ENCODE peak calls at places on chromosomes 4 and X, in six cellular contexts. One of them, this sample, is unnamed.

GRCh38 chrX:96685205-96686099 is 810 bp downstream of the DIAPH2 start:
- DNase-seq in nephron progenitor cell: peak
- DNase-seq in epithelial cell of esophagus: peak
- DNase-seq in astrocyte of the spinal cord: peak
- DNase-seq in activated B cell treated with CpG ODN at 0.5 μM for 24 hours: peak
- DNase-seq in prostate gland: peak
- DNase-seq in this sample: peak

GRCh38 chr4:163672751-163673150 is 178.3 kb downstream of the TMA16 start:
- DNase-seq in nephron progenitor cell: no peak
- DNase-seq in epithelial cell of esophagus: no peak
- DNase-seq in astrocyte of the spinal cord: no peak
- DNase-seq in activated B cell treated with CpG ODN at 0.5 μM for 24 hours: no peak
- DNase-seq in prostate gland: no peak
- DNase-seq in this sample: no peak

GRCh38 chr4:112210777-112211176 is 20.8 kb upstream of the AP1AR start:
- DNase-seq in nephron progenitor cell: no peak
- DNase-seq in epithelial cell of esophagus: no peak
- DNase-seq in astrocyte of the spinal cord: no peak
- DNase-seq in activated B cell treated with CpG ODN at 0.5 μM for 24 hours: no peak
- DNase-seq in prostate gland: no peak
- DNase-seq in this sample: no peak

GRCh38 chrX:129665916-129666644 is 11.3 kb upstream of the APLN start:
- DNase-seq in nephron progenitor cell: peak
- DNase-seq in epithelial cell of esophagus: peak
- DNase-seq in astrocyte of the spinal cord: peak
- DNase-seq in activated B cell treated with CpG ODN at 0.5 μM for 24 hours: no peak
- DNase-seq in prostate gland: no peak
- DNase-seq in this sample: no peak

GRCh38 chrX:145630806-145631435 is 186.7 kb upstream of the SLITRK2 start:
- DNase-seq in nephron progenitor cell: no peak
- DNase-seq in epithelial cell of esophagus: no peak
- DNase-seq in astrocyte of the spinal cord: no peak
- DNase-seq in activated B cell treated with CpG ODN at 0.5 μM for 24 hours: no peak
- DNase-seq in prostate gland: no peak
- DNase-seq in this sample: no peak

GRCh38 chr4:167234388-167234881 is at the start of gene SPOCK3:
- DNase-seq in nephron progenitor cell: peak
- DNase-seq in epithelial cell of esophagus: peak
- DNase-seq in astrocyte of the spinal cord: peak
- DNase-seq in activated B cell treated with CpG ODN at 0.5 μM for 24 hours: no peak
- DNase-seq in prostate gland: peak
- DNase-seq in this sample: no peak

GRCh38 chr4:77190053-77190452 is 33.0 kb downstream of the CCNG2 start:
- DNase-seq in nephron progenitor cell: no peak
- DNase-seq in epithelial cell of esophagus: peak
- DNase-seq in astrocyte of the spinal cord: no peak
- DNase-seq in activated B cell treated with CpG ODN at 0.5 μM for 24 hours: no peak
- DNase-seq in prostate gland: no peak
- DNase-seq in this sample: no peak

GRCh38 chrX:39204945-39205344 is 403.7 kb downstream of the MID1IP1 start:
- DNase-seq in nephron progenitor cell: no peak
- DNase-seq in epithelial cell of esophagus: no peak
- DNase-seq in astrocyte of the spinal cord: no peak
- DNase-seq in activated B cell treated with CpG ODN at 0.5 μM for 24 hours: no peak
- DNase-seq in prostate gland: no peak
- DNase-seq in this sample: no peak

GRCh38 chrX:12825801-12826200 is 34.6 kb downstream of the PRPS2 start:
- DNase-seq in nephron progenitor cell: no peak
- DNase-seq in epithelial cell of esophagus: no peak
- DNase-seq in astrocyte of the spinal cord: peak
- DNase-seq in activated B cell treated with CpG ODN at 0.5 μM for 24 hours: no peak
- DNase-seq in prostate gland: no peak
- DNase-seq in this sample: no peak

GRCh38 chr4:157012781-157013180 is 41.2 kb upstream of the PDGFC start:
- DNase-seq in nephron progenitor cell: no peak
- DNase-seq in epithelial cell of esophagus: no peak
- DNase-seq in astrocyte of the spinal cord: peak
- DNase-seq in activated B cell treated with CpG ODN at 0.5 μM for 24 hours: no peak
- DNase-seq in prostate gland: no peak
- DNase-seq in this sample: no peak

GRCh38 chrX:130504019-130504418 is 102.2 kb downstream of the RBMX2 start:
- DNase-seq in nephron progenitor cell: no peak
- DNase-seq in epithelial cell of esophagus: no peak
- DNase-seq in astrocyte of the spinal cord: no peak
- DNase-seq in activated B cell treated with CpG ODN at 0.5 μM for 24 hours: no peak
- DNase-seq in prostate gland: no peak
- DNase-seq in this sample: no peak

GRCh38 chr4:4859010-4859798 is at the start of gene MSX1:
- DNase-seq in nephron progenitor cell: peak
- DNase-seq in epithelial cell of esophagus: peak
- DNase-seq in astrocyte of the spinal cord: peak
- DNase-seq in activated B cell treated with CpG ODN at 0.5 μM for 24 hours: peak
- DNase-seq in prostate gland: peak
- DNase-seq in this sample: peak

GRCh38 chr4:124980276-124980752 is 267.8 kb upstream of the ANKRD50 start:
- DNase-seq in nephron progenitor cell: no peak
- DNase-seq in epithelial cell of esophagus: peak
- DNase-seq in astrocyte of the spinal cord: peak
- DNase-seq in activated B cell treated with CpG ODN at 0.5 μM for 24 hours: no peak
- DNase-seq in prostate gland: no peak
- DNase-seq in this sample: no peak

GRCh38 chrX:47662144-47662657 is 3.2 kb upstream of the UXT start:
- DNase-seq in nephron progenitor cell: no peak
- DNase-seq in epithelial cell of esophagus: peak
- DNase-seq in astrocyte of the spinal cord: peak
- DNase-seq in activated B cell treated with CpG ODN at 0.5 μM for 24 hours: no peak
- DNase-seq in prostate gland: no peak
- DNase-seq in this sample: no peak

GRCh38 chrX:35150052-35150451 is 207.5 kb downstream of the FAM47B start:
- DNase-seq in nephron progenitor cell: no peak
- DNase-seq in epithelial cell of esophagus: no peak
- DNase-seq in astrocyte of the spinal cord: no peak
- DNase-seq in activated B cell treated with CpG ODN at 0.5 μM for 24 hours: no peak
- DNase-seq in prostate gland: no peak
- DNase-seq in this sample: no peak

GRCh38 chr4:5992171-5993062 is 25.8 kb downstream of the C4orf50 start:
- DNase-seq in nephron progenitor cell: no peak
- DNase-seq in epithelial cell of esophagus: no peak
- DNase-seq in astrocyte of the spinal cord: no peak
- DNase-seq in activated B cell treated with CpG ODN at 0.5 μM for 24 hours: no peak
- DNase-seq in prostate gland: no peak
- DNase-seq in this sample: no peak

GRCh38 chr4:78129383-78130108 is 72.4 kb downstream of the FRAS1 start:
- DNase-seq in nephron progenitor cell: no peak
- DNase-seq in epithelial cell of esophagus: no peak
- DNase-seq in astrocyte of the spinal cord: no peak
- DNase-seq in activated B cell treated with CpG ODN at 0.5 μM for 24 hours: no peak
- DNase-seq in prostate gland: no peak
- DNase-seq in this sample: no peak

GRCh38 chr4:109434007-109434792 is 585 bp downstream of the SEC24B start:
- DNase-seq in nephron progenitor cell: no peak
- DNase-seq in epithelial cell of esophagus: peak
- DNase-seq in astrocyte of the spinal cord: peak
- DNase-seq in activated B cell treated with CpG ODN at 0.5 μM for 24 hours: no peak
- DNase-seq in prostate gland: peak
- DNase-seq in this sample: peak

GRCh38 chr4:101022151-101023024 is 324.9 kb downstream of the PPP3CA start:
- DNase-seq in nephron progenitor cell: no peak
- DNase-seq in epithelial cell of esophagus: no peak
- DNase-seq in astrocyte of the spinal cord: peak
- DNase-seq in activated B cell treated with CpG ODN at 0.5 μM for 24 hours: no peak
- DNase-seq in prostate gland: no peak
- DNase-seq in this sample: no peak

GRCh38 chr4:56261027-56261426 is 126.3 kb downstream of the AASDH start:
- DNase-seq in nephron progenitor cell: no peak
- DNase-seq in epithelial cell of esophagus: no peak
- DNase-seq in astrocyte of the spinal cord: no peak
- DNase-seq in activated B cell treated with CpG ODN at 0.5 μM for 24 hours: no peak
- DNase-seq in prostate gland: no peak
- DNase-seq in this sample: no peak

GRCh38 chrX:47233333-47234113 is 714 bp downstream of the USP11 start:
- DNase-seq in nephron progenitor cell: peak
- DNase-seq in epithelial cell of esophagus: peak
- DNase-seq in astrocyte of the spinal cord: peak
- DNase-seq in activated B cell treated with CpG ODN at 0.5 μM for 24 hours: peak
- DNase-seq in prostate gland: peak
- DNase-seq in this sample: peak

GRCh38 chr4:3645711-3646221 is 113.5 kb upstream of the LRPAP1 start:
- DNase-seq in nephron progenitor cell: no peak
- DNase-seq in epithelial cell of esophagus: no peak
- DNase-seq in astrocyte of the spinal cord: no peak
- DNase-seq in activated B cell treated with CpG ODN at 0.5 μM for 24 hours: no peak
- DNase-seq in prostate gland: no peak
- DNase-seq in this sample: no peak

GRCh38 chr4:162461952-162462351 is 298.2 kb upstream of the FSTL5 start:
- DNase-seq in nephron progenitor cell: no peak
- DNase-seq in epithelial cell of esophagus: peak
- DNase-seq in astrocyte of the spinal cord: peak
- DNase-seq in activated B cell treated with CpG ODN at 0.5 μM for 24 hours: no peak
- DNase-seq in prostate gland: no peak
- DNase-seq in this sample: no peak

GRCh38 chrX:51144828-51145442 is 187.7 kb upstream of the NUDT10 start:
- DNase-seq in nephron progenitor cell: peak
- DNase-seq in epithelial cell of esophagus: peak
- DNase-seq in astrocyte of the spinal cord: peak
- DNase-seq in activated B cell treated with CpG ODN at 0.5 μM for 24 hours: no peak
- DNase-seq in prostate gland: peak
- DNase-seq in this sample: no peak

GRCh38 chr4:170087163-170087700 is 2.5 kb downstream of the AADAT start:
- DNase-seq in nephron progenitor cell: no peak
- DNase-seq in epithelial cell of esophagus: peak
- DNase-seq in astrocyte of the spinal cord: no peak
- DNase-seq in activated B cell treated with CpG ODN at 0.5 μM for 24 hours: no peak
- DNase-seq in prostate gland: no peak
- DNase-seq in this sample: no peak

GRCh38 chrX:4710618-4711433 is 997.4 kb upstream of the PRKX start:
- DNase-seq in nephron progenitor cell: no peak
- DNase-seq in epithelial cell of esophagus: peak
- DNase-seq in astrocyte of the spinal cord: no peak
- DNase-seq in activated B cell treated with CpG ODN at 0.5 μM for 24 hours: no peak
- DNase-seq in prostate gland: no peak
- DNase-seq in this sample: no peak

GRCh38 chr4:30714408-30715031 is 5.6 kb upstream of the PCDH7 start:
- DNase-seq in nephron progenitor cell: peak
- DNase-seq in epithelial cell of esophagus: peak
- DNase-seq in astrocyte of the spinal cord: peak
- DNase-seq in activated B cell treated with CpG ODN at 0.5 μM for 24 hours: no peak
- DNase-seq in prostate gland: no peak
- DNase-seq in this sample: no peak

GRCh38 chr4:177369372-177369771 is 59.7 kb downstream of the NEIL3 start:
- DNase-seq in nephron progenitor cell: no peak
- DNase-seq in epithelial cell of esophagus: no peak
- DNase-seq in astrocyte of the spinal cord: peak
- DNase-seq in activated B cell treated with CpG ODN at 0.5 μM for 24 hours: no peak
- DNase-seq in prostate gland: no peak
- DNase-seq in this sample: no peak

GRCh38 chrX:45889471-45889870 is 655.8 kb downstream of the ZNF674 start:
- DNase-seq in nephron progenitor cell: no peak
- DNase-seq in epithelial cell of esophagus: peak
- DNase-seq in astrocyte of the spinal cord: peak
- DNase-seq in activated B cell treated with CpG ODN at 0.5 μM for 24 hours: no peak
- DNase-seq in prostate gland: no peak
- DNase-seq in this sample: no peak

GRCh38 chr4:76365636-76366035 is 55.3 kb downstream of the CCDC158 start:
- DNase-seq in nephron progenitor cell: no peak
- DNase-seq in epithelial cell of esophagus: peak
- DNase-seq in astrocyte of the spinal cord: peak
- DNase-seq in activated B cell treated with CpG ODN at 0.5 μM for 24 hours: no peak
- DNase-seq in prostate gland: no peak
- DNase-seq in this sample: no peak

GRCh38 chr4:154124539-154125255 is 335.8 kb upstream of the SFRP2 start:
- DNase-seq in nephron progenitor cell: no peak
- DNase-seq in epithelial cell of esophagus: peak
- DNase-seq in astrocyte of the spinal cord: peak
- DNase-seq in activated B cell treated with CpG ODN at 0.5 μM for 24 hours: no peak
- DNase-seq in prostate gland: no peak
- DNase-seq in this sample: no peak

GRCh38 chr4:185358514-185359433 is 37.0 kb downstream of the LRP2BP start:
- DNase-seq in nephron progenitor cell: no peak
- DNase-seq in epithelial cell of esophagus: no peak
- DNase-seq in astrocyte of the spinal cord: peak
- DNase-seq in activated B cell treated with CpG ODN at 0.5 μM for 24 hours: no peak
- DNase-seq in prostate gland: peak
- DNase-seq in this sample: no peak

GRCh38 chr4:1493540-1494287 is 87.5 kb upstream of the NKX1-1 start:
- DNase-seq in nephron progenitor cell: no peak
- DNase-seq in epithelial cell of esophagus: no peak
- DNase-seq in astrocyte of the spinal cord: no peak
- DNase-seq in activated B cell treated with CpG ODN at 0.5 μM for 24 hours: no peak
- DNase-seq in prostate gland: no peak
- DNase-seq in this sample: no peak

GRCh38 chr4:89657931-89658700 is 178.8 kb downstream of the SNCA start:
- DNase-seq in nephron progenitor cell: no peak
- DNase-seq in epithelial cell of esophagus: peak
- DNase-seq in astrocyte of the spinal cord: peak
- DNase-seq in activated B cell treated with CpG ODN at 0.5 μM for 24 hours: no peak
- DNase-seq in prostate gland: no peak
- DNase-seq in this sample: no peak
- TF ChIP-seq CTCF in nephron progenitor cell: peak
- TF ChIP-seq CTCF in epithelial cell of esophagus: peak
- TF ChIP-seq CTCF in astrocyte of the spinal cord: peak
- TF ChIP-seq CTCF in activated B cell treated with CpG ODN at 0.5 μM for 24 hours: no peak
- TF ChIP-seq CTCF in prostate gland: no peak
- TF ChIP-seq CTCF in this sample: no peak

DNA sequence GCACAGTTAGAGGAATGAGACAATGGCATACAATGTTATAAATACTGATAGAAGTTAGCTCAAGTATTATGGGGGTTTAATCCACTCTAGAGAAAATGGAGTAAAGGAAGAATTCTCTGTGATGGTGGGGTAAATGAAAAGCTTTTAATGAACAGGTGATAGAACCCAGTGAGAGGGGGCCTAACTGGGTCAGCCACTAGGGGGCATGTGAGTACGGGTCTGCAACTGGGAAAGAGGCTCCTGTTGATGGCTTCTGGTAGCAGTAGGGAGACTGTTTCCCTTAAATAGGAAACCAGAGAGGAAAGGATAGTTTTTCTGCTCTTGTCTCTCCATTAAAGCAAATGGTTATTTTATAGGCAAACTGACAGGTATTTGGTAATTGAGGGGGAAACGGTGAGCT is 132.8 kb upstream of the GPR101 start:
- DNase-seq in nephron progenitor cell: peak
- DNase-seq in epithelial cell of esophagus: peak
- DNase-seq in astrocyte of the spinal cord: no peak
- DNase-seq in activated B cell treated with CpG ODN at 0.5 μM for 24 hours: no peak
- DNase-seq in prostate gland: no peak
- DNase-seq in this sample: no peak
- TF ChIP-seq CTCF in nephron progenitor cell: peak
- TF ChIP-seq CTCF in epithelial cell of esophagus: peak
- TF ChIP-seq CTCF in astrocyte of the spinal cord: no peak
- TF ChIP-seq CTCF in activated B cell treated with CpG ODN at 0.5 μM for 24 hours: no peak
- TF ChIP-seq CTCF in prostate gland: no peak
- TF ChIP-seq CTCF in this sample: no peak

GRCh38 chr4:102036016-102036415 is 245.5 kb downstream of the BANK1 start:
- DNase-seq in nephron progenitor cell: no peak
- DNase-seq in epithelial cell of esophagus: no peak
- DNase-seq in astrocyte of the spinal cord: no peak
- DNase-seq in activated B cell treated with CpG ODN at 0.5 μM for 24 hours: no peak
- DNase-seq in prostate gland: no peak
- DNase-seq in this sample: no peak
- TF ChIP-seq CTCF in nephron progenitor cell: no peak
- TF ChIP-seq CTCF in epithelial cell of esophagus: no peak
- TF ChIP-seq CTCF in astrocyte of the spinal cord: no peak
- TF ChIP-seq CTCF in activated B cell treated with CpG ODN at 0.5 μM for 24 hours: no peak
- TF ChIP-seq CTCF in prostate gland: no peak
- TF ChIP-seq CTCF in this sample: no peak

GRCh38 chr4:16496501-16496900 is 270.2 kb upstream of the TAPT1 start:
- DNase-seq in nephron progenitor cell: no peak
- DNase-seq in epithelial cell of esophagus: peak
- DNase-seq in astrocyte of the spinal cord: peak
- DNase-seq in activated B cell treated with CpG ODN at 0.5 μM for 24 hours: no peak
- DNase-seq in prostate gland: no peak
- DNase-seq in this sample: no peak
- TF ChIP-seq CTCF in nephron progenitor cell: no peak
- TF ChIP-seq CTCF in epithelial cell of esophagus: no peak
- TF ChIP-seq CTCF in astrocyte of the spinal cord: no peak
- TF ChIP-seq CTCF in activated B cell treated with CpG ODN at 0.5 μM for 24 hours: no peak
- TF ChIP-seq CTCF in prostate gland: no peak
- TF ChIP-seq CTCF in this sample: no peak